ENCODE peak calls at places on chromosome 15, in seven cellular contexts. P is neural progenitor cell, K is astrocyte, T is neural crest cell, O is GM10248, U is fibroblast of lung, D is astrocyte of the spinal cord. F is an unnamed sample.
A peak's percentile ranks its signal among the peaks of the same experiment; 100 is the strongest.

GRCh38 chr15:36887214-36888017 is 212.9 kb downstream of the MEIS2 start:
- DNase-seq in P (peak; percentile 66), K (peak; percentile 59), T (peak; percentile 59), O (no peak), U (no peak), D (no peak), F (no peak)

GRCh38 chr15:79675982-79676381 is 220.8 kb downstream of the MTHFS start:
- DNase-seq in P (no peak), K (no peak), T (no peak), O (no peak), U (no peak), D (no peak), F (peak; percentile 21)

GRCh38 chr15:81297147-81297572 is 26.8 kb downstream of the STARD5 start:
- DNase-seq in P (no peak), K (peak; percentile 59), T (no peak), O (no peak), U (no peak), D (no peak), F (peak; percentile 55)

GRCh38 chr15:99729920-99730319 is 3.3 kb downstream of the LYSMD4 start:
- DNase-seq in P (peak; percentile 54), K (peak; percentile 16), T (no peak), O (no peak), U (peak; percentile 80), D (peak; percentile 45), F (peak; percentile 76)

GRCh38 chr15:60419752-60420151 is 22.0 kb upstream of the ANXA2 start:
- DNase-seq in P (no peak), K (peak; percentile 70), T (no peak), O (no peak), U (peak; percentile 55), D (peak; percentile 30), F (peak; percentile 61)

GRCh38 chr15:63879211-63879610 is 45.5 kb upstream of the HERC1 start:
- DNase-seq in P (peak; percentile 65), K (no peak), T (no peak), O (no peak), U (no peak), D (no peak), F (no peak)

GRCh38 chr15:90184119-90184785 is 16.9 kb upstream of the SEMA4B start:
- DNase-seq in P (no peak), K (peak; percentile 43), T (peak; percentile 14), O (peak; percentile 78), U (peak; percentile 55), D (peak; percentile 53), F (peak; percentile 80)

GRCh38 chr15:52318729-52319500 is 23.3 kb upstream of the MYO5C start:
- DNase-seq in P (no peak), K (no peak), T (no peak), O (no peak), U (no peak), D (no peak), F (no peak)

GRCh38 chr15:74752486-74753395 is 4.1 kb downstream of the CYP1A2 start:
- DNase-seq in P (no peak), K (peak; percentile 64), T (no peak), O (no peak), U (no peak), D (no peak), F (peak; percentile 46)

GRCh38 chr15:29674661-29675533 is 147.4 kb downstream of the TJP1 start:
- DNase-seq in P (peak; percentile 94), K (peak; percentile 50), T (peak; percentile 69), O (no peak), U (peak; percentile 34), D (peak; percentile 72), F (peak; percentile 58)

GRCh38 chr15:89888214-89888804 is 5.5 kb downstream of the AP3S2 start:
- DNase-seq in P (peak; percentile 37), K (peak; percentile 57), T (no peak), O (no peak), U (peak; percentile 82), D (peak; percentile 69), F (peak; percentile 80)

GRCh38 chr15:42100021-42100800 is 5.8 kb upstream of the PLA2G4D start:
- DNase-seq in P (no peak), K (no peak), T (no peak), O (no peak), U (no peak), D (no peak), F (peak; percentile 53)

GRCh38 chr15:45114076-45114750 is at the start of the genes DUOX2 and DUOXA2:
- DNase-seq in P (peak; percentile 48), K (no peak), T (no peak), O (no peak), U (no peak), D (no peak), F (no peak)

GRCh38 chr15:100879046-100879445 is 585 bp upstream of the ALDH1A3 start:
- DNase-seq in P (peak; percentile 65), K (no peak), T (no peak), O (no peak), U (no peak), D (no peak), F (no peak)

GRCh38 chr15:72682772-72683171 is 3.2 kb downstream of the HIGD2B start:
- DNase-seq in P (peak; percentile 5), K (no peak), T (no peak), O (no peak), U (no peak), D (no peak), F (no peak)

GRCh38 chr15:42832577-42832976 is 88.0 kb downstream of the TTBK2 start:
- DNase-seq in P (no peak), K (peak; percentile 90), T (no peak), O (no peak), U (peak; percentile 65), D (peak; percentile 64), F (peak; percentile 67)

GRCh38 chr15:89071471-89071870 is 16.8 kb upstream of the ABHD2 start:
- DNase-seq in P (no peak), K (no peak), T (no peak), O (no peak), U (no peak), D (no peak), F (no peak)

GRCh38 chr15:58981808-58982475 is 5.5 kb upstream of the RNF111 start:
- DNase-seq in P (no peak), K (no peak), T (no peak), O (peak; percentile 36), U (no peak), D (no peak), F (no peak)

GRCh38 chr15:60797444-60798040 is 318.6 kb upstream of the ICE2 start:
- DNase-seq in P (no peak), K (peak; percentile 43), T (no peak), O (no peak), U (no peak), D (no peak), F (peak; percentile 27)

GRCh38 chr15:37764733-37765191 is 169.7 kb upstream of the TMCO5A start:
- DNase-seq in P (peak; percentile 31), K (peak; percentile 34), T (peak; percentile 14), O (peak; percentile 14), U (peak; percentile 82), D (peak; percentile 70), F (peak; percentile 77)

DNA sequence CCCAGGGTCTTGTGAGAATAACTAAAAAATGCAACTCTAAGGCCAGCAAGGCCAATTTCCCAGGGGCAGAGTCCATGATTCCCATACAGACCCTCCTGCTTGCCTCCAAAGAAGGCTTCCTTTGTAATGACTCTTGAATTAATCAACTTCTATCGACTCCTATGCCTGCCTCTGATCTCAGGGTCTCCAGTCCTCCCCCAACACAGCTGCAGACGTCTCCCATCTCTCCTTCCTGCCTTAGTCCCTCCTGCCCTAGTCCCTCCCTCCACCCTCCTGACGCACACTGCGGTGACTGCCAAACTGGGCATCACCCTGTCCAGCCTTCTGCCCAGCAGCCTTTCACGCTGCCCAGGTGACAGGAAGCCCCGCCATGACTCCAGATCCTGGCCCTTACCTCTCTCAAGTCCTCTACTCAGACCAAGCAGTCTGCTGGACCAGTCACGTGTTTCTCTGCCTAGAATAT is 35.2 kb upstream of the CORO2B start:
- DNase-seq in P (no peak), K (no peak), T (no peak), O (no peak), U (no peak), D (no peak), F (peak; percentile 88)
- TF ChIP-seq CTCF in P (no peak), K (no peak), T (no peak), O (no peak), U (no peak), D (no peak), F (no peak)

GRCh38 chr15:66655511-66655910 is 46.5 kb upstream of the SMAD6 start:
- DNase-seq in P (no peak), K (no peak), T (no peak), O (no peak), U (no peak), D (no peak), F (no peak)
- TF ChIP-seq CTCF in P (no peak), K (no peak), T (no peak), O (no peak), U (no peak), D (no peak), F (no peak)

GRCh38 chr15:65336369-65336766 is 31.9 kb downstream of the RNU5B-1 start:
- DNase-seq in P (peak; percentile 35), K (no peak), T (no peak), O (no peak), U (no peak), D (no peak), F (no peak)
- TF ChIP-seq CTCF in P (no peak), K (no peak), T (no peak), O (no peak), U (no peak), D (no peak), F (no peak)

GRCh38 chr15:26038693-26039092 is 175.6 kb upstream of the ATP10A start:
- DNase-seq in P (peak; percentile 66), K (no peak), T (no peak), O (no peak), U (no peak), D (no peak), F (no peak)

GRCh38 chr15:26032162-26032846 is 169.2 kb upstream of the ATP10A start:
- DNase-seq in P (no peak), K (no peak), T (no peak), O (no peak), U (no peak), D (no peak), F (no peak)

DNA sequence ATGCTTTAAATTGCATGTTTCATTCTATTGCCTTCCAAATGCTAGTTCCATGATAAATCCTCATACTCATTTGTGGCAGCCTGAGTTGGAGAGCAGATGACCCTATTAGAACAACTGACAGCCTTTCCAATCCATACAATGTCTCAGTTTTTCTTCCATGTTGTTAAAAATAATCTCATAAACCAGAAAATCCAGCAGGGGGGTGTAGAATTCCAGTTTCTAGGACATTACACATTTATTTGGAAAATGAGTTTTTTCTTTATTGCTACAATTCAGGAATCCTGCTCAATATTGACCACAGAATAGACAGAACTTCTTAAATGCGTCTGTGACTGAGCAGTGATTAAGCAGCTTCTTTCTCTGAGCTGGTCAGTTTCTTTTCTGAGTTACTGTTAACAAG is 174.2 kb upstream of the ATP10A start:
- DNase-seq in P (no peak), K (no peak), T (no peak), O (no peak), U (no peak), D (no peak), F (peak; percentile 1)
- TF ChIP-seq CTCF in P (no peak), K (no peak), T (peak; percentile 34), O (no peak), U (peak; percentile 17), D (no peak), F (no peak)